ENCODE peak calls at places on chromosome X, in seven cellular contexts. A is tibial artery, K is K562, J is Peyer's patch, M is pancreas, I is neural progenitor cell, Z is cardiac muscle cell. N is an unnamed sample. For H3K27me3, the result is how much of the 10 kb centered on the place peaks cover.

GRCh38 chrX:49066278-49066677 is 7.5 kb downstream of the CCDC120 start:
- DNase-seq in A (no peak), K (no peak), J (no peak), M (no peak), I (no peak), Z (no peak), N (no peak)

GRCh38 chrX:24014388-24015018 is 12.5 kb downstream of the KLHL15 start:
- DNase-seq in A (no peak), K (no peak), J (no peak), M (no peak), I (no peak), Z (peak), N (no peak)

GRCh38 chrX:10071451-10072163 is 85.2 kb upstream of the CLCN4 start:
- DNase-seq in A (no peak), K (no peak), J (no peak), M (no peak), I (no peak), Z (no peak), N (no peak)

GRCh38 chrX:154531626-154532025 is 15.0 kb downstream of the G6PD start:
- DNase-seq in A (peak), K (no peak), J (no peak), M (no peak), I (no peak), Z (peak), N (no peak)

GRCh38 chrX:106894978-106895452 is 8.1 kb downstream of the RIPPLY1 start:
- DNase-seq in A (no peak), K (no peak), J (no peak), M (no peak), I (no peak), Z (no peak), N (no peak)

GRCh38 chrX:149916745-149917392 is 12.5 kb upstream of the HSFX4 start:
- DNase-seq in A (no peak), K (no peak), J (no peak), M (no peak), I (no peak), Z (no peak), N (no peak)

GRCh38 chrX:128891554-128891953 is 631.7 kb downstream of the SMARCA1 start:
- DNase-seq in A (no peak), K (no peak), J (no peak), M (no peak), I (no peak), Z (no peak), N (no peak)

GRCh38 chrX:27740933-27741332 is 66.9 kb upstream of the MAGEB10 start:
- DNase-seq in A (no peak), K (no peak), J (no peak), M (no peak), I (no peak), Z (no peak), N (no peak)

GRCh38 chrX:63434665-63435064 is 83.5 kb upstream of the SPIN4 start:
- DNase-seq in A (no peak), K (peak), J (no peak), M (no peak), I (no peak), Z (peak), N (no peak)

GRCh38 chrX:68995780-68996551 is 167.1 kb downstream of the EFNB1 start:
- DNase-seq in A (no peak), K (no peak), J (peak), M (no peak), I (no peak), Z (peak), N (no peak)

GRCh38 chrX:57822398-57822797 is 87.9 kb downstream of the ZXDA start:
- DNase-seq in A (no peak), K (no peak), J (no peak), M (no peak), I (no peak), Z (no peak), N (no peak)

GRCh38 chrX:78527263-78527662 is 131.9 kb downstream of the RTL3 start:
- DNase-seq in A (no peak), K (no peak), J (no peak), M (no peak), I (no peak), Z (no peak), N (no peak)

GRCh38 chrX:140710710-140711109 is 1.2 kb downstream of the LINC00632 start:
- DNase-seq in A (peak), K (no peak), J (no peak), M (no peak), I (no peak), Z (no peak), N (no peak)

GRCh38 chrX:72128881-72129280 is 2.8 kb downstream of the RTL5 start:
- DNase-seq in A (no peak), K (no peak), J (no peak), M (no peak), I (peak), Z (peak), N (no peak)

GRCh38 chrX:133881893-133882292 is 103.5 kb downstream of the GPC3 start:
- DNase-seq in A (no peak), K (no peak), J (no peak), M (no peak), I (peak), Z (peak), N (no peak)

GRCh38 chrX:110310896-110311295 is 7.0 kb downstream of the AMMECR1 start:
- DNase-seq in A (no peak), K (peak), J (no peak), M (no peak), I (no peak), Z (no peak), N (peak)

GRCh38 chrX:111854778-111855490 is 21.0 kb upstream of the TRPC5OS start:
- DNase-seq in A (no peak), K (no peak), J (no peak), M (no peak), I (no peak), Z (no peak), N (no peak)

GRCh38 chrX:115679460-115679859 is 118.5 kb downstream of the PLS3 start:
- DNase-seq in A (no peak), K (peak), J (no peak), M (no peak), I (peak), Z (peak), N (no peak)

GRCh38 chrX:53930513-53931380 is 113.5 kb downstream of the PHF8 start:
- DNase-seq in A (no peak), K (no peak), J (no peak), M (no peak), I (no peak), Z (no peak), N (no peak)

GRCh38 chrX:1443496-1444075 is 9.1 kb downstream of the ASMTL start:
- DNase-seq in A (no peak), K (no peak), J (peak), M (peak), I (no peak), Z (no peak), N (peak)

GRCh38 chrX:9855536-9856320 is 69.5 kb downstream of the SHROOM2 start:
- DNase-seq in A (no peak), K (no peak), J (no peak), M (no peak), I (no peak), Z (no peak), N (no peak)

GRCh38 chrX:129957241-129958099 is 25.0 kb upstream of the BCORL1 start:
- DNase-seq in A (peak), K (peak), J (peak), M (peak), I (peak), Z (peak), N (no peak)

GRCh38 chrX:1477229-1477628 is 24.5 kb upstream of the ASMTL start:
- DNase-seq in A (no peak), K (no peak), J (no peak), M (no peak), I (no peak), Z (no peak), N (no peak)

GRCh38 chrX:148956352-148956751 is 455.9 kb downstream of the AFF2 start:
- DNase-seq in A (no peak), K (no peak), J (no peak), M (no peak), I (no peak), Z (no peak), N (no peak)

GRCh38 chrX:22056235-22056634 is 24.1 kb downstream of the PHEX start:
- DNase-seq in A (no peak), K (no peak), J (no peak), M (no peak), I (no peak), Z (no peak), N (no peak)

GRCh38 chrX:6968231-6968630 is 179.3 kb upstream of the STS start:
- DNase-seq in A (no peak), K (no peak), J (no peak), M (no peak), I (no peak), Z (no peak), N (no peak)

GRCh38 chrX:76183289-76184057 is 10.6 kb downstream of the PBDC1 start:
- DNase-seq in A (no peak), K (no peak), J (peak), M (no peak), I (no peak), Z (no peak), N (no peak)

GRCh38 chrX:1434871-1435240 is 17.9 kb downstream of the ASMTL start:
- DNase-seq in A (peak), K (no peak), J (peak), M (no peak), I (no peak), Z (no peak), N (no peak)

GRCh38 chrX:132954323-132954722 is 4.1 kb downstream of the HS6ST2 start:
- DNase-seq in A (no peak), K (no peak), J (no peak), M (peak), I (no peak), Z (no peak), N (no peak)

GRCh38 chrX:22889824-22890223 is 109.9 kb upstream of the DDX53 start:
- DNase-seq in A (no peak), K (no peak), J (no peak), M (no peak), I (no peak), Z (no peak), N (no peak)

GRCh38 chrX:103774070-103774642 is 2.5 kb upstream of the PLP1 start:
- DNase-seq in A (no peak), K (no peak), J (peak), M (no peak), I (peak), Z (peak), N (no peak)

GRCh38 chrX:69018416-69019072 is 146.7 kb downstream of the PJA1 start:
- DNase-seq in A (no peak), K (no peak), J (no peak), M (no peak), I (no peak), Z (no peak), N (no peak)

GRCh38 chrX:108275732-108276131 is 162.5 kb downstream of the COL4A6 start:
- DNase-seq in A (no peak), K (no peak), J (no peak), M (no peak), I (no peak), Z (no peak), N (no peak)
- H3K27me3 ChIP-seq in A (under half), K (under half), J (under half), M (under half), I (under half), Z (under half), N (under half)

GRCh38 chrX:56783450-56783831 is 54.4 kb downstream of the NBDY start:
- DNase-seq in A (no peak), K (no peak), J (no peak), M (peak), I (peak), Z (no peak), N (no peak)

GRCh38 chrX:56785442-56785841 is 56.4 kb downstream of the NBDY start:
- DNase-seq in A (no peak), K (no peak), J (peak), M (no peak), I (no peak), Z (no peak), N (no peak)

GRCh38 chrX:56782791-56783449 is 53.9 kb downstream of the NBDY start:
- DNase-seq in A (no peak), K (no peak), J (no peak), M (no peak), I (no peak), Z (no peak), N (no peak)

GRCh38 chrX:56784666-56785065 is 55.6 kb downstream of the NBDY start:
- DNase-seq in A (no peak), K (no peak), J (peak), M (no peak), I (no peak), Z (no peak), N (no peak)

DNA sequence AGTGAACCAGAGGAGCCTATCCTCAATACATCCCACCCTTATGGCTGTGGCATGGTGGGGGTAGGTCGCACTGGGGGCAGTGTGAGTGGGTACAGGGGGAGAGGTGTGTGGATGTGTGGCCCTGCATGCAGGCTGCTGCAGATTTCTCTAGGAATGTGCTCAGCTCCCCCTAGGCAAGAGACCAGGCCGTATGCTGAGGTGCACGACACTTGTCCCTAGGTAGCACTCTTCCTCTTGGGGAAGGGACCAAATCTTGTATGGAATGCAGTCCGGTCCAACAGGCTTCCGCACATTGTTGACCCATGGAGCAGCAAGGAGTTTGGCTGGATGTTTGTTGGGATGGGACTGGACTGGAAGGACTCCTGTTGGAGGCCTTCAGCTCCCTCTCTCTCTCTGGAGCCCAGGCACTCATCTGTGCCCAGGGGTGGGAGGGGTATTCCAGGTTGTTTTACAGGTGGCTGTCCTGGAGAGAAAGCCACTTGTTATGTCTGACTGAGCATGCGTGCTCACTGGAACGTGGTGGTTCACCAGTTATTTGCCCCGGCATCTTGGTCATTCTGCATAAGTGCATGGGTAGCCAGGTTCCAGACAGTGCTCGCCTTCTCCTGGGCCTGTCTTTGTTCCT is 55.1 kb downstream of the NBDY start:
- DNase-seq in A (no peak), K (no peak), J (peak), M (no peak), I (no peak), Z (no peak), N (no peak)
- H3K27ac ChIP-seq in A (no peak), K (no peak), J (no peak), M (no peak), I (peak), Z (no peak), N (no peak)

DNA sequence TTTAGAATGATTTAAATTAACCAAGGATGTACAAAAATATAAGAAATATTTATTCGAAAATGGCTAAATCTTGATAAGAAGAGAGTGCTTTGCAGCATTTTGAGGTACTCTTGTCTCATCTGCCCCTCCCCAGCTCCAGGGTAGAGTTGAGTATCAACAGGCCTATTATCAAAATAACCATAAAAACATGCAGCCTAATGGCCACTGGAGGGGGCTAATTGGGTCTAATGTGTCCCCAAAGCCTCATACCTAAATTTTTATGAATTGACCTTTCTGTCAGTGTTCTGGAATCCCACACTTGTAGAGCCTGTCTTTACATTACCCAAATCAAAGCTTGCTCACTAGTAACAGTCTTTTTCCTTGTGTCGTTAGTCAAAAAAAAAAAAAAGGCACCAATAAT is 544.9 kb upstream of the CPXCR1 start:
- DNase-seq in A (no peak), K (no peak), J (no peak), M (no peak), I (peak), Z (no peak), N (no peak)
- TF ChIP-seq CTCF in A (no peak), K (no peak), J (no peak), M (no peak), I (peak), Z (no peak), N (no peak)

DNA sequence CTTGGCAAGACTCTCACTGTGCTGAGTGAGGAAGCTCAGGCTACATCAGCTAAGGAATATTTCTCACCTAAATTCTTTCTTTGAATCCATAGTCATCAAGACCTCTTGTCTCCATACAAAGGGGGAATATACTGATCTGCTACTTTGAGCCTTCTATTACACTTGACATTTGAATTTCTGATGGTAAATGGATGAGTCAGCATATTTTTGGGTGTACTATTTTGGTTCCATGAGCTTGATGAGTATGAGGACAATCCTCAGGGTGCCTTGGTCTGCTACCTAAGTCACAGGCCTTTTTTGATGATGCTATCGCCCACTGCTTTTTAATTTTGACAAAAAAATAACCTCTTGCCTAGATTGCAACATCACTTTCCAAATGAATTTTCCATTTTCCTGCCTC is 415.7 kb downstream of the PPP1R2C start:
- DNase-seq in A (no peak), K (no peak), J (no peak), M (no peak), I (no peak), Z (no peak), N (no peak)
- H3K27me3 ChIP-seq in A (under half), K (under half), J (under half), M (under half), I (under half), Z (under half), N (under half)

GRCh38 chrX:65932173-65933084 is 107.5 kb downstream of the VSIG4 start:
- DNase-seq in A (no peak), K (no peak), J (no peak), M (no peak), I (peak), Z (no peak), N (no peak)
- H3K27ac ChIP-seq in A (no peak), K (no peak), J (no peak), M (no peak), I (no peak), Z (no peak), N (no peak)

DNA sequence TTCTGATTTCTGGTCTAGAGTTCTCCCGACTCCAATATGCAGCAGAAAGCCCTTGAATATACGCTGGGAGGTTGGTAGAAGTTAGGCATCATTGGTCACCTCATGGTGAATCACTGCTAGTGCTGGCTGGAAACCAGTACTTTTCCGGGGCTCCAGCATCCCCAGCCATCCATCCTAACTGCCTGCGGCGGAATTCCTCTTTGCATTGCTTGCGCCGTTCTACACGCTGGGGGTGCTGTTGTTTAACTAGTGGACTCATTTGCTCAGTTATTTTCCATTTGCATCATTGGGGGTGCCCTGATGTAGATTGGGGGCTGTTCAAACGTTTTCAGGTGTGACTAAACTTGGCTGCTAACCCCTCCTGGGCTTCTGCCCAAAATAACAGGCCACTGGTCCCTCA is 23.3 kb upstream of the GPR50 start:
- DNase-seq in A (no peak), K (no peak), J (no peak), M (no peak), I (peak), Z (peak), N (no peak)
- TF ChIP-seq CTCF in A (no peak), K (no peak), J (no peak), M (no peak), I (peak), Z (peak), N (no peak)

GRCh38 chrX:153061732-153062131 is 5.5 kb downstream of the PNMA3 start:
- DNase-seq in A (no peak), K (peak), J (no peak), M (no peak), I (no peak), Z (no peak), N (no peak)
- H3K27me3 ChIP-seq in A (under half), K (under half), J (under half), M (under half), I (under half), Z (under half), N (under half)